ENCODE peak calls at places on chromosomes 11 and 22, in nine cellular contexts. U, Y, P, N, H, X, J, E and M are unnamed samples.

GRCh38 chr11:45285931-45286632 is at the start of gene SYT13:
- DNase-seq in J (peak; percentile 91), U (no peak), H (peak; percentile 87), Y (peak; percentile 60), E (peak; percentile 46), X (no peak), P (peak; percentile 94), N (peak; percentile 86), M (no peak)

GRCh38 chr22:37726240-37726887 is 29.5 kb downstream of the TRIOBP start:
- DNase-seq in P (no peak), U (no peak), N (no peak), X (peak; percentile 68), J (no peak), E (no peak), H (no peak), Y (no peak), M (no peak)

GRCh38 chr22:43826142-43827093 is 14.3 kb upstream of the EFCAB6 start:
- DNase-seq in J (peak; percentile 11), P (peak; percentile 45), E (no peak), H (no peak), Y (no peak), X (peak; percentile 89), U (no peak), N (peak; percentile 64), M (no peak)

GRCh38 chr11:125921042-125921441 is 16.7 kb downstream of the DDX25 start:
- DNase-seq in Y (no peak), E (no peak), P (no peak), X (no peak), U (no peak), J (no peak), N (no peak), H (no peak), M (no peak)

GRCh38 chr11:12408156-12408770 is 30.9 kb downstream of the PARVA start:
- DNase-seq in Y (no peak), U (no peak), P (no peak), J (no peak), H (no peak), N (no peak), X (no peak), E (no peak), M (no peak)

GRCh38 chr11:84398017-84398626 is 1112.0 kb upstream of the CCDC90B start:
- DNase-seq in E (no peak), U (no peak), P (peak; percentile 62), J (peak; percentile 47), X (peak; percentile 58), N (no peak), Y (no peak), H (peak; percentile 28), M (no peak)

GRCh38 chr11:9003573-9004309 is at the start of gene NRIP3:
- DNase-seq in U (peak; percentile 76), E (no peak), J (peak; percentile 76), H (peak; percentile 94), N (peak; percentile 78), Y (peak; percentile 59), P (peak; percentile 83), X (peak; percentile 81), M (peak; percentile 83)

GRCh38 chr11:66531841-66532240 is 14.0 kb downstream of the ZDHHC24 start:
- DNase-seq in E (no peak), P (no peak), X (no peak), Y (no peak), U (no peak), J (no peak), N (no peak), H (no peak), M (no peak)

GRCh38 chr11:47847537-47847891 is 636 bp downstream of the NUP160 start:
- DNase-seq in X (no peak), J (no peak), U (no peak), N (no peak), E (no peak), Y (no peak), H (peak; percentile 24), P (no peak), M (no peak)

GRCh38 chr11:111797145-111797581 is 31.0 kb upstream of the PPP2R1B start:
- DNase-seq in Y (peak; percentile 11), X (peak; percentile 87), U (no peak), P (no peak), J (no peak), N (no peak), H (no peak), E (no peak), M (no peak)

GRCh38 chr11:62392944-62393628 is 25.7 kb upstream of the SCGB1A1 start:
- DNase-seq in Y (peak; percentile 68), N (no peak), E (no peak), X (peak; percentile 9), H (no peak), U (peak; percentile 34), P (no peak), J (peak; percentile 35), M (no peak)

GRCh38 chr22:36954251-36955014 is 41.0 kb downstream of the CSF2RB start:
- DNase-seq in U (no peak), E (no peak), Y (no peak), P (no peak), H (no peak), N (no peak), X (no peak), J (no peak), M (no peak)

GRCh38 chr11:73875840-73876239 is 806 bp downstream of the COA4 start:
- DNase-seq in E (no peak), N (no peak), J (no peak), U (no peak), Y (no peak), H (no peak), P (peak; percentile 61), X (peak; percentile 35), M (no peak)
- H3K9me3 ChIP-seq in E (no peaks in the 10 kb centered on the region), N (no peaks in the 10 kb centered on the region), J (no peaks in the 10 kb centered on the region), U (no peaks in the 10 kb centered on the region), Y (no peaks in the 10 kb centered on the region), H (no peaks in the 10 kb centered on the region), P (no peaks in the 10 kb centered on the region), X (no peaks in the 10 kb centered on the region), M (no peaks in the 10 kb centered on the region)

DNA sequence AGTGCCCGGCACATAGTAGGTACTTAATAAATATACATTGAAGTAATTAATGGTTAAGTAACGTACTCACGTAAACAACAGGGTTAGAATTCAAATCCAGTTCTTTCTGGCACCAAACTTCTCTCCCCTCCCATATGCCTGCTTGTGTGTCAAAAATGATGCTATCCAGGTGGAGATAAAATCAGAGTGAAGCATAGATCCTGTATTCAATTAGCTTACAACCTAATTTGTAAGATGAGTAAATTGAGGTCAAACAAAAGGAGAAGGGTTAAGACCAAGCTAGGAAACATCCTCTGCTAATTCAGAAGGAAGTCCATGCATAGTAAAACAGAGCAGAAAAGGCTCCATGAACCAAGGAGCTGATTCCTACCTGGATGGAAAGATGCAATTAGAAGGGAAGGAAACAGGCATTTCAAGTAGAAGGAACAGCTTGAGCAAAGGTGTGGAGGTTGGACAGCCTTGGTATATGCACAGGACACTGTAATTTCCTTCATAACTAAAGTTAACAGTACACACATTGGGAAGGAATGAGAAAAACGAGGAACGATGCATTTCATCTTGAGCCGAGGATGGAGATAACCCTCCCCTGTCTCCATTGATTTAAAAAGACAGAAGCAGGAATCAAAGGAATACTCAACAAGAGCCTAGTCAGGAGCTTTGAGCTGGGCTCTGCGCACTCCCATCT is 2.1 kb upstream of the PRG2 start:
- DNase-seq in Y (no peak), N (no peak), P (no peak), J (no peak), E (no peak), H (no peak), X (no peak), U (no peak), M (no peak)
- H3K9me3 ChIP-seq in Y (no peaks in the 10 kb centered on the region), N (no peaks in the 10 kb centered on the region), P (no peaks in the 10 kb centered on the region), J (no peaks in the 10 kb centered on the region), E (no peaks in the 10 kb centered on the region), H (no peaks in the 10 kb centered on the region), X (no peaks in the 10 kb centered on the region), U (no peaks in the 10 kb centered on the region), M (no peaks in the 10 kb centered on the region)

GRCh38 chr22:22997988-22998387 is 72.3 kb upstream of the GNAZ start:
- DNase-seq in P (no peak), E (no peak), X (no peak), J (no peak), U (no peak), H (no peak), Y (no peak), N (no peak), M (no peak)

GRCh38 chr22:22997262-22997898 is 72.9 kb upstream of the GNAZ start:
- DNase-seq in Y (no peak), J (no peak), X (no peak), U (no peak), E (no peak), P (no peak), H (no peak), N (no peak), M (no peak)

GRCh38 chr22:22999473-22999872 is 70.8 kb upstream of the GNAZ start:
- DNase-seq in X (peak; percentile 28), Y (no peak), U (no peak), E (no peak), P (no peak), J (no peak), H (no peak), N (no peak), M (no peak)

GRCh38 chr22:22995166-22995565 is 75.2 kb upstream of the GNAZ start:
- DNase-seq in E (no peak), N (no peak), H (peak; percentile 30), X (no peak), U (no peak), J (no peak), Y (no peak), P (no peak), M (no peak)

DNA sequence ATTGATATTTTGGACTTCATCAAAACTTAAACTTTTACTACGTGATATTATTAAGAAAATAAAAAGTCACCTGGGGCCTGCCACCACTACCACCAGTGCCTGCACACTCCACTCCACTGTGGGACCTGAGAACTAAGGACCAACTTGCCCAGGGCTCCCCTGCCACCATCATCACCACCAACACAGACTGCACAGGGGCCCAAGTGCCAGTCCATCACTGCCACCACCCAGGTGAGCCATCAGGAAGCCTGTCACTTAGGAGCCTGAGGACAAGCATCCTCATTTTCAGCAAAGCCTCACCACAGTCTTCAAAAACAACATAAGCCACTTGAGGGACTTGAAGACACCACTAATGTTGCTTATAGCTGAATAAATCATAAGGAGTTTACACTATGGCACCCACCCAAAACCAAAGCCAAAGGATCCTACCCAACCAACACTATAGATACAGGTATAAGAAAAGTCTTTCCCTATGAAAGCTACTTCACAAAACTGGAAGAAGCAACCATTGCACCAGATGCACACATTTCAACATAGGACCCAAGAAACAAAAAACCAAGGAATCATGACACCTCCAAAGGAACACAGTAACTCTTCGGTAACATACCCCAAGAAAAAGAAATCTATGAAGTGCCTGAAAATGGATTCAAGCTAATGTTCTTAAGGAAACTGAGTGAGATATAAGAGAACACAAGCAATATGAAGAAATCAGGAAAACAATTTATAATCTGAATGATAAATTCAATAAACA is 73.6 kb upstream of the GNAZ start:
- DNase-seq in E (no peak), N (no peak), X (no peak), J (no peak), H (no peak), P (no peak), Y (no peak), U (no peak), M (no peak)
- H3K9me3 ChIP-seq in E (no peaks in the 10 kb centered on the region), N (no peaks in the 10 kb centered on the region), X (no peaks in the 10 kb centered on the region), J (peaks cover 22% of the 10 kb centered on the region), H (no peaks in the 10 kb centered on the region), P (peaks cover 51% of the 10 kb centered on the region), Y (no peaks in the 10 kb centered on the region), U (peaks cover 23% of the 10 kb centered on the region), M (peaks cover 13% of the 10 kb centered on the region)

DNA sequence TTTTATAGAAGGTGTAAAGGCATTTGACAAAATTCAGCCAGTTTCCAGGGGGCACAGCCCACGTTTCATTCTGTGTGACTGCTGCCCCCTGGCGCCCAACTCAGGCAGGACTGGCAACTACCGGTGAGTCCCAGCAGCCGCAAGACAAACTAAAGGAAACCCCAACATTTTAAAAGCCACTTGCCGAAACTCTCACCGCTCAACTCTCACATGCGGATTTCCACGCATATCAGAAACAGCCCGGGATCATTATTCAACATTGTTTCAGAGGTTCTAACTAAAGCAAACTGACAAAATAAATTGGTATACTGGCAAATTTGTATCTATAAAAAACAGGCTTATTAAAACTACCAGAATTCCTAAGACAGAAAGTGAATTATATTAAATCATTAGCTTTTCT is 48.2 kb downstream of the MORC2 start:
- DNase-seq in N (peak; percentile 78), P (peak; percentile 95), U (peak; percentile 74), E (no peak), H (peak; percentile 84), X (peak; percentile 73), J (peak; percentile 80), Y (peak; percentile 65), M (peak; percentile 68)
- H3K9me3 ChIP-seq in N (no peaks in the 10 kb centered on the region), P (no peaks in the 10 kb centered on the region), U (peaks cover 4% of the 10 kb centered on the region), E (peaks cover 1% of the 10 kb centered on the region), H (no peaks in the 10 kb centered on the region), X (peaks cover 3% of the 10 kb centered on the region), J (peaks cover 7% of the 10 kb centered on the region), Y (no peaks in the 10 kb centered on the region), M (no peaks in the 10 kb centered on the region)